ENCODE peak calls at places on chromosomes 5 and 9, in ten cellular contexts. One of them, this sample, is unnamed. For H3K4me1, the result is how much of the 10 kb centered on the place peaks cover.

GRCh38 chr9:95090871-95091573 is 226.5 kb downstream of the FANCC start:
- DNase-seq in right atrium auricular region: no peak
- DNase-seq in fibroblast of lung: no peak
- DNase-seq in H1: no peak
- DNase-seq in transverse colon: no peak
- DNase-seq in heart right ventricle: no peak
- DNase-seq in breast epithelium: no peak
- DNase-seq in IMR-90: no peak
- DNase-seq in GM23338: no peak
- DNase-seq in psoas muscle: no peak
- DNase-seq in this sample: no peak

GRCh38 chr9:37566716-37567115 is 9.5 kb downstream of the FBXO10 start:
- DNase-seq in heart right ventricle: no peak
- DNase-seq in breast epithelium: no peak
- DNase-seq in IMR-90: no peak
- DNase-seq in fibroblast of lung: no peak
- DNase-seq in transverse colon: no peak
- DNase-seq in GM23338: no peak
- DNase-seq in H1: no peak
- DNase-seq in psoas muscle: no peak
- DNase-seq in right atrium auricular region: no peak
- DNase-seq in this sample: no peak

GRCh38 chr9:134592018-134592818 is 49.4 kb upstream of the COL5A1 start:
- DNase-seq in H1: no peak
- DNase-seq in psoas muscle: peak
- DNase-seq in breast epithelium: no peak
- DNase-seq in heart right ventricle: peak
- DNase-seq in transverse colon: no peak
- DNase-seq in GM23338: no peak
- DNase-seq in right atrium auricular region: peak
- DNase-seq in IMR-90: peak
- DNase-seq in fibroblast of lung: peak
- DNase-seq in this sample: no peak

GRCh38 chr5:102211165-102211564 is 84.9 kb downstream of the SLCO4C1 start:
- DNase-seq in IMR-90: no peak
- DNase-seq in transverse colon: no peak
- DNase-seq in heart right ventricle: no peak
- DNase-seq in right atrium auricular region: no peak
- DNase-seq in H1: no peak
- DNase-seq in psoas muscle: no peak
- DNase-seq in breast epithelium: no peak
- DNase-seq in GM23338: no peak
- DNase-seq in fibroblast of lung: no peak
- DNase-seq in this sample: no peak

GRCh38 chr5:160548949-160549665 is 127.5 kb downstream of the PTTG1 start:
- DNase-seq in H1: no peak
- DNase-seq in right atrium auricular region: no peak
- DNase-seq in psoas muscle: no peak
- DNase-seq in heart right ventricle: no peak
- DNase-seq in GM23338: no peak
- DNase-seq in transverse colon: no peak
- DNase-seq in fibroblast of lung: peak
- DNase-seq in IMR-90: no peak
- DNase-seq in breast epithelium: no peak
- DNase-seq in this sample: no peak

GRCh38 chr5:38555354-38556114 is 912 bp downstream of the LIFR start:
- DNase-seq in right atrium auricular region: no peak
- DNase-seq in heart right ventricle: no peak
- DNase-seq in fibroblast of lung: no peak
- DNase-seq in transverse colon: no peak
- DNase-seq in H1: no peak
- DNase-seq in IMR-90: no peak
- DNase-seq in GM23338: peak
- DNase-seq in breast epithelium: no peak
- DNase-seq in psoas muscle: no peak
- DNase-seq in this sample: no peak

GRCh38 chr5:72645447-72645846 is 138.2 kb upstream of the ZNF366 start:
- DNase-seq in IMR-90: no peak
- DNase-seq in breast epithelium: no peak
- DNase-seq in right atrium auricular region: no peak
- DNase-seq in H1: no peak
- DNase-seq in heart right ventricle: no peak
- DNase-seq in psoas muscle: no peak
- DNase-seq in GM23338: no peak
- DNase-seq in fibroblast of lung: no peak
- DNase-seq in transverse colon: no peak
- DNase-seq in this sample: no peak

GRCh38 chr5:154830219-154830595 is 20.2 kb downstream of the FAXDC2 start:
- DNase-seq in IMR-90: no peak
- DNase-seq in psoas muscle: no peak
- DNase-seq in H1: no peak
- DNase-seq in fibroblast of lung: no peak
- DNase-seq in transverse colon: no peak
- DNase-seq in heart right ventricle: no peak
- DNase-seq in right atrium auricular region: no peak
- DNase-seq in breast epithelium: no peak
- DNase-seq in GM23338: no peak
- DNase-seq in this sample: no peak

GRCh38 chr5:129481161-129481560 is 21.1 kb downstream of the ADAMTS19 start:
- DNase-seq in transverse colon: no peak
- DNase-seq in IMR-90: no peak
- DNase-seq in right atrium auricular region: no peak
- DNase-seq in breast epithelium: no peak
- DNase-seq in heart right ventricle: no peak
- DNase-seq in H1: no peak
- DNase-seq in fibroblast of lung: no peak
- DNase-seq in GM23338: no peak
- DNase-seq in psoas muscle: no peak
- DNase-seq in this sample: no peak

GRCh38 chr5:145068696-145069095 is 766.4 kb downstream of the PRELID2 start:
- DNase-seq in H1: no peak
- DNase-seq in breast epithelium: no peak
- DNase-seq in right atrium auricular region: no peak
- DNase-seq in fibroblast of lung: no peak
- DNase-seq in psoas muscle: no peak
- DNase-seq in GM23338: no peak
- DNase-seq in heart right ventricle: no peak
- DNase-seq in IMR-90: no peak
- DNase-seq in transverse colon: no peak
- DNase-seq in this sample: no peak

GRCh38 chr5:150124111-150124557 is 31.5 kb downstream of the PDGFRB start:
- DNase-seq in heart right ventricle: no peak
- DNase-seq in fibroblast of lung: no peak
- DNase-seq in psoas muscle: no peak
- DNase-seq in transverse colon: no peak
- DNase-seq in IMR-90: no peak
- DNase-seq in breast epithelium: no peak
- DNase-seq in right atrium auricular region: no peak
- DNase-seq in H1: no peak
- DNase-seq in GM23338: no peak
- DNase-seq in this sample: no peak

DNA sequence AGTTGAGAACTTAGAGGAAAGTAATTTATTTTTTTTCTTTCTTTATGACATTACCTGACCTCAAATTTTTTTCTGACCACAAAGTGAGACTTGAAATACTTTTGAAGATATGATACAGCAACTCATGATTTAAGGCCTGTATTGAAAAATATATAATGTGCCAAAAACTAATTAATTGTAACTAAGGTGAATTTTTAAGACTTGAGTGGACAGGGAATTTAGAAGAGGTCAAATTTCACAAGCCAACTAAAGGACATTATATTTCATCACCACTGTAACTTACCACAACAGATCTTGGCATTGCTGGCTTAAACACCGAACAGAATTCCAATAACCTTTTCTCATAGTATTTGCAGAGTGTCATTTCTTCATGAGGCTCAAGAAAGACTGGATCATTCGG is 1.8 kb downstream of the CCNH start:
- DNase-seq in heart right ventricle: no peak
- DNase-seq in H1: no peak
- DNase-seq in transverse colon: no peak
- DNase-seq in breast epithelium: no peak
- DNase-seq in IMR-90: peak
- DNase-seq in GM23338: no peak
- DNase-seq in fibroblast of lung: peak
- DNase-seq in right atrium auricular region: no peak
- DNase-seq in psoas muscle: no peak
- DNase-seq in this sample: no peak
- H3K4me1 ChIP-seq in heart right ventricle: under half
- H3K4me1 ChIP-seq in H1: under half
- H3K4me1 ChIP-seq in transverse colon: under half
- H3K4me1 ChIP-seq in breast epithelium: under half
- H3K4me1 ChIP-seq in IMR-90: under half
- H3K4me1 ChIP-seq in GM23338: under half
- H3K4me1 ChIP-seq in fibroblast of lung: under half
- H3K4me1 ChIP-seq in right atrium auricular region: under half
- H3K4me1 ChIP-seq in psoas muscle: under half
- H3K4me1 ChIP-seq in this sample: under half

DNA sequence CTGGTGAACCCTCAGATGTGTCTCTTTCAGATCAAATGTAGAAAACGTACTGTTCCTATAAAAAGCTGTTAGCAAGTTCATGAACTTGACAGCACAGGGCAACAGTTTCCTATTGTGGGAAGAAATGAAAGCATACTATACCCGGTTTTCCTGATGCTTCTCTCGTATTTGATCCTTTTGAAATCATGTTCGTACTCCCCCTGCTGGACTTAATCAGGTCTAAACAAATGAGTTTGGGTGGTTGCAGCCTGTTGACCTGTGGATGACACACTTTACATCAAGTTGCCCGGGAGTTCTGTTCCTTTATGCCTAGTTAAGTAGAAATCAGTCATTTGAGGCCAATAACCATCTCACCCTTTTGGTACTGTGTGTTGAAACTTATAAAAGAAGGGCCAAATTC is 1992.3 kb downstream of the MAT2B start:
- DNase-seq in H1: no peak
- DNase-seq in breast epithelium: no peak
- DNase-seq in IMR-90: peak
- DNase-seq in GM23338: peak
- DNase-seq in psoas muscle: no peak
- DNase-seq in right atrium auricular region: no peak
- DNase-seq in fibroblast of lung: peak
- DNase-seq in transverse colon: no peak
- DNase-seq in heart right ventricle: no peak
- DNase-seq in this sample: no peak
- TF ChIP-seq CTCF in H1: peak
- TF ChIP-seq CTCF in breast epithelium: no peak
- TF ChIP-seq CTCF in IMR-90: peak
- TF ChIP-seq CTCF in GM23338: peak
- TF ChIP-seq CTCF in psoas muscle: no peak
- TF ChIP-seq CTCF in right atrium auricular region: no peak
- TF ChIP-seq CTCF in fibroblast of lung: no peak
- TF ChIP-seq CTCF in transverse colon: no peak
- TF ChIP-seq CTCF in heart right ventricle: no peak
- TF ChIP-seq CTCF in this sample: no peak

GRCh38 chr9:111917980-111918379 is 21.4 kb downstream of the UGCG start:
- DNase-seq in GM23338: no peak
- DNase-seq in fibroblast of lung: no peak
- DNase-seq in heart right ventricle: peak
- DNase-seq in psoas muscle: no peak
- DNase-seq in right atrium auricular region: no peak
- DNase-seq in breast epithelium: no peak
- DNase-seq in IMR-90: no peak
- DNase-seq in H1: no peak
- DNase-seq in transverse colon: no peak
- DNase-seq in this sample: no peak

GRCh38 chr9:111917201-111917600 is 20.6 kb downstream of the UGCG start:
- DNase-seq in psoas muscle: no peak
- DNase-seq in transverse colon: no peak
- DNase-seq in H1: no peak
- DNase-seq in fibroblast of lung: no peak
- DNase-seq in right atrium auricular region: no peak
- DNase-seq in GM23338: no peak
- DNase-seq in heart right ventricle: no peak
- DNase-seq in IMR-90: no peak
- DNase-seq in breast epithelium: no peak
- DNase-seq in this sample: no peak

GRCh38 chr9:111922324-111923013 is 25.9 kb downstream of the UGCG start:
- DNase-seq in GM23338: no peak
- DNase-seq in transverse colon: no peak
- DNase-seq in IMR-90: no peak
- DNase-seq in psoas muscle: no peak
- DNase-seq in H1: no peak
- DNase-seq in breast epithelium: no peak
- DNase-seq in fibroblast of lung: no peak
- DNase-seq in heart right ventricle: no peak
- DNase-seq in right atrium auricular region: no peak
- DNase-seq in this sample: no peak

GRCh38 chr9:111920531-111920930 is 23.9 kb downstream of the UGCG start:
- DNase-seq in transverse colon: no peak
- DNase-seq in IMR-90: no peak
- DNase-seq in fibroblast of lung: no peak
- DNase-seq in right atrium auricular region: no peak
- DNase-seq in H1: no peak
- DNase-seq in breast epithelium: no peak
- DNase-seq in psoas muscle: no peak
- DNase-seq in GM23338: no peak
- DNase-seq in heart right ventricle: no peak
- DNase-seq in this sample: no peak

GRCh38 chr9:111919875-111920274 is 23.3 kb downstream of the UGCG start:
- DNase-seq in GM23338: no peak
- DNase-seq in IMR-90: no peak
- DNase-seq in heart right ventricle: no peak
- DNase-seq in transverse colon: no peak
- DNase-seq in fibroblast of lung: no peak
- DNase-seq in psoas muscle: no peak
- DNase-seq in H1: no peak
- DNase-seq in breast epithelium: no peak
- DNase-seq in right atrium auricular region: no peak
- DNase-seq in this sample: no peak
- H3K4me1 ChIP-seq in GM23338: under half
- H3K4me1 ChIP-seq in IMR-90: under half
- H3K4me1 ChIP-seq in heart right ventricle: under half
- H3K4me1 ChIP-seq in transverse colon: under half
- H3K4me1 ChIP-seq in fibroblast of lung: under half
- H3K4me1 ChIP-seq in psoas muscle: under half
- H3K4me1 ChIP-seq in H1: under half
- H3K4me1 ChIP-seq in breast epithelium: under half
- H3K4me1 ChIP-seq in right atrium auricular region: under half
- H3K4me1 ChIP-seq in this sample: under half

DNA sequence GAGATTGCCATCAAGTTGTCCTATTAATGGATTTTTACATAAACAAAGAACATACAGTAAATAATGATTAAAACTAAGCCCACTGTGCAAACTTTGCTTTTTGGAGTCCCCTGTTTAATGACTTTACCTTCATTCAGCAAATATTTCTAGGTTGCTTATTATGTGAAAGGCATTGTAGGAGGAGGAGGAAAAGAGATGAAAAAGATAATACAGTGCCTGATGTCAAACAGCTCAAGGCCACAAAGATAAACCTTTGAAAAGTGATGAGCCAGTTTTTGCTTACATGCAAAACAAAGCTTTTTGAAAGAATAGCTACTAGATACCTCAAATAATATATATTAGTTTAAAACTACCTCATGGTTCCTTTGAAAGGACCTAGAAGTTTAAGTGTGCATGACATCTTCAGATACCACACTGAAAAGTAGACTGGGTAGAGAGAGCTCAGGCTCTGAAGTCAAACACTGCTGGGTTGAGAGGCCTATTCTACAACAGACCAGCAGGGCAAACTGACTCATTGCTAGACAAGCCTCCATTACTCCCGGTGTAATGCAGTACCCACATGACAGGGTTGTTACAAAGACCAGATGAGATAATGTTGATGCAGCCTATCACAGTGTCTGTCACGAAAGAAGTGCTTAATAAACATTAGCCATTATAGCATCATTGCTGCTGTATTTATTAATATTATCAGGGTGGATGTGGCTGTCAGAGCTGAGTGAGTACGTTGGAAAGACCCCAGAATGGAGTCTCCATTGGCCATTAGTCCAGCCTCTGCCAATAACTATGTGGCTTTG is 11.8 kb downstream of the DEPDC1B start:
- DNase-seq in H1: no peak
- DNase-seq in GM23338: peak
- DNase-seq in heart right ventricle: no peak
- DNase-seq in transverse colon: no peak
- DNase-seq in psoas muscle: no peak
- DNase-seq in IMR-90: peak
- DNase-seq in fibroblast of lung: peak
- DNase-seq in right atrium auricular region: no peak
- DNase-seq in breast epithelium: no peak
- DNase-seq in this sample: no peak
- TF ChIP-seq CTCF in H1: peak
- TF ChIP-seq CTCF in GM23338: peak
- TF ChIP-seq CTCF in heart right ventricle: no peak
- TF ChIP-seq CTCF in transverse colon: no peak
- TF ChIP-seq CTCF in psoas muscle: no peak
- TF ChIP-seq CTCF in IMR-90: peak
- TF ChIP-seq CTCF in fibroblast of lung: peak
- TF ChIP-seq CTCF in right atrium auricular region: no peak
- TF ChIP-seq CTCF in breast epithelium: no peak
- TF ChIP-seq CTCF in this sample: no peak